ENCODE peak calls at places on chromosomes 2 and 18, in eight cellular contexts. T is body of pancreas, R is GM12878, J is A549, A is HepG2, W is heart left ventricle, S is IMR-90, B is right lobe of liver. K is an unnamed sample.

GRCh38 chr2:172106128-172106961 is 3.6 kb upstream of the DLX2 start:
- ATAC-seq in B (peak), A (peak), S (peak), J (peak), W (no peak), R (peak), T (no peak), K (no peak)

GRCh38 chr2:99899058-99899855 is 243.1 kb downstream of the AFF3 start:
- ATAC-seq in J (no peak), R (no peak), S (no peak), B (peak), W (no peak), A (no peak), T (peak), K (no peak)

GRCh38 chr2:31312898-31313297 is 78.9 kb downstream of the EHD3 start:
- ATAC-seq in R (no peak), J (no peak), A (no peak), B (no peak), T (no peak), S (peak), W (no peak), K (no peak)

GRCh38 chr2:160085662-160086061 is 23.2 kb upstream of the PLA2R1 start:
- ATAC-seq in A (peak), J (no peak), W (no peak), B (no peak), S (no peak), T (no peak), R (peak), K (no peak)

GRCh38 chr2:153106802-153107477 is 371.6 kb downstream of the RPRM start:
- ATAC-seq in R (peak), B (no peak), A (no peak), W (no peak), J (no peak), T (no peak), S (no peak), K (no peak)

GRCh38 chr2:68237404-68237803 is 14.9 kb downstream of the PPP3R1 start:
- ATAC-seq in B (no peak), T (no peak), W (peak), J (no peak), R (no peak), S (peak), A (no peak), K (no peak)

GRCh38 chr2:240960309-240960962 is 38.0 kb upstream of the SNED1 start:
- ATAC-seq in A (peak), T (peak), W (peak), B (peak), J (no peak), S (peak), R (no peak), K (peak)

GRCh38 chr2:152395132-152396024 is 60.4 kb downstream of the FMNL2 start:
- ATAC-seq in W (peak), R (no peak), A (no peak), B (no peak), T (no peak), S (no peak), J (no peak), K (peak)

GRCh38 chr2:173986805-173987204 is 21.6 kb upstream of the SP3 start:
- ATAC-seq in T (no peak), R (no peak), W (peak), B (peak), J (no peak), A (peak), S (no peak), K (peak)

GRCh38 chr18:48728204-48728833 is 189.5 kb downstream of the CTIF start:
- ATAC-seq in J (no peak), S (peak), T (peak), R (no peak), W (peak), B (no peak), A (no peak), K (no peak)

GRCh38 chr2:217329023-217329431 is 469.2 kb upstream of the TNP1 start:
- ATAC-seq in W (no peak), T (no peak), B (no peak), S (no peak), J (no peak), A (no peak), R (no peak), K (peak)

GRCh38 chr2:23506460-23507266 is 121.7 kb downstream of the KLHL29 start:
- ATAC-seq in W (peak), T (no peak), A (no peak), J (no peak), R (no peak), S (no peak), B (no peak), K (peak)

GRCh38 chr2:218710687-218711549 is at the start of gene TTLL4:
- ATAC-seq in J (peak), B (peak), T (peak), R (peak), S (peak), A (peak), W (peak), K (peak)
- TF ChIP-seq POLR2A in J (peak), B (peak), T (peak), R (peak), S (peak), A (peak), W (no peak), K (peak)

GRCh38 chr2:63053889-63054725 is 3.5 kb downstream of the OTX1 start:
- ATAC-seq in W (no peak), A (no peak), J (no peak), T (no peak), R (no peak), B (no peak), S (no peak), K (no peak)
- H3K4me3 ChIP-seq in W (peak), A (no peak), J (no peak), T (no peak), R (peak), B (no peak), S (no peak), K (peak)

DNA sequence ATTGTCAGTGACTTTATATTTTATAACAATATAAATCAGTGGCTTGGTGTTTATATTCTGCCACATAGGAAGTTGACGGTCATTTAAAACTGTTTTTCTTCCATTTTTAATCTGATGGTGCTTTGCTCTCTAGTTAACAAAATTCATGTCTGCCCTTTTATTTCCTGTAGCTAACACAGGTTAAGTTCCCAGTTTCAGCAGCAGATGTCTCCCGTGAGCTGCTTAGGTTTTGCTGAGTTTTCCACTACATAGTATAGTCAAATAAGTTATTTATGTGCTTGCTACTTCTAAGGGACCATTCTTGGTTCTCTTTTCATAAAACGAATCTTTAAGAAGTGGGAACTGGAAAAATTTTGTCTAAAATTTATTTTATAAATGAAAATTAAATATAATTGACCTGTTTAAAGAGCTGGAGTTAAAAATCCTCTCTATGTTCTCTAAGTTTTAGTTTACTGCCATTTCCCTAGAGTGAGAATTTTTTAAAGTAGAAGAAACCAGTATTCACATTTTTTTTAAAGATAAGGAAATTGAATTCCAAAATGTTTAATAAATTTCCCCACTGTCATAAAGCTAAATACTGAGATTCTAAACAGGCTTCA is 20.6 kb downstream of the HTR2B start:
- ATAC-seq in J (peak), A (peak), R (peak), B (peak), S (peak), T (peak), W (peak), K (peak)
- H3K27ac ChIP-seq in J (no peak), A (no peak), R (no peak), B (no peak), S (peak), T (no peak), W (no peak), K (peak)

DNA sequence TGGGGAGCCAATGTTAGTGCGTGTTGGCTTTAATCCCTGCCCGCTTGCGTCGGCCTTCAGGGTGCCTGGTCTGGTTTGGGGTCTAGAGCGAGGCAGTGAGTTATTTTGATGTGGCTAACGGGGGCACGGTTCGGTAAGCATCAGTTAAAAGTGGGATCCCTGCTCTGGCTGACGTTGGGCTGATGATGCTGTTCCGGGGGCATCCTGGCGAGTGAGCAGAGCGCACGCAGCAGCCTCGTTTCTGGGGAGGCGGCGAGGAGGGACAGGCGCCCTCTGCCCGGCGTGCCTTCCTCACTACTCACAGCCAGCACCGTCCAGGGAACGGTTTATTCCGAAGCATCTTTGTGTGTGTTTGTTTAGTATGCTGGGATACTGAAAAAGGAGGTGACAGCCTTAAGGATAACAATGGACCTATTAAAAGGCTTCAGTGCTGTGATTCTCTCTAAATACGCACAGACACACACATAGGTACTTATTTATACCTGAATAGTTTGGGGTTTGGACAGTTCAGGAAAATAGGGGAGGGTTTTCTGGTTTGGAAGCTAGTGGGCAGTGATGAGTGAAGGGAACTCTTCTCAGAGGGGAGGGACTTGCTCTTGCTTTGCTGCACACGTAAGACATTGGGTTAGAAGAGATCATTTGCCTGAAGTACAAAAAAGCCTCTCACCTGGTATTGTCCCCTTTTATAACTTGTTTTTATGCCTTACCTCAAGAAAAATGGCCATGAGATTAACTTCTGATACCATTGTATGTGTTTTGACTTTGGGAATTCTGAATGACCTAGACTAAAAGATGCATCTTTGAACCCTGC is 2.1 kb downstream of the CRIM1 start:
- ATAC-seq in S (peak), W (peak), R (peak), T (no peak), J (peak), B (peak), A (peak), K (peak)
- TF ChIP-seq POLR2A in S (peak), W (no peak), R (no peak), T (no peak), J (no peak), B (no peak), A (no peak), K (peak)

GRCh38 chr18:21099442-21099841 is 12.2 kb downstream of the ROCK1 start:
- ATAC-seq in R (peak), J (no peak), B (no peak), A (no peak), T (no peak), W (no peak), S (no peak), K (no peak)
- H3K4me3 ChIP-seq in R (peak), J (no peak), B (no peak), A (no peak), T (no peak), W (no peak), S (no peak), K (no peak)

GRCh38 chr2:237488901-237489860 is 2.1 kb downstream of the MLPH start:
- ATAC-seq in B (peak), J (peak), W (peak), A (no peak), T (peak), R (no peak), S (no peak), K (no peak)

GRCh38 chr2:237491515-237492118 is 4.6 kb downstream of the MLPH start:
- ATAC-seq in R (no peak), S (no peak), J (no peak), A (no peak), B (no peak), W (no peak), T (no peak), K (no peak)

GRCh38 chr2:237490805-237491194 is 3.7 kb downstream of the MLPH start:
- ATAC-seq in B (no peak), A (no peak), S (no peak), T (no peak), W (no peak), R (no peak), J (no peak), K (no peak)

GRCh38 chr2:237488295-237488694 is 1.2 kb downstream of the MLPH start:
- ATAC-seq in J (peak), B (no peak), W (peak), T (no peak), S (no peak), A (no peak), R (no peak), K (no peak)

GRCh38 chr2:237490009-237490804 is 3.2 kb downstream of the MLPH start:
- ATAC-seq in B (no peak), R (no peak), T (peak), S (no peak), J (no peak), A (no peak), W (peak), K (no peak)
- H3K27ac ChIP-seq in B (peak), R (no peak), T (peak), S (no peak), J (peak), A (no peak), W (peak), K (no peak)

K was measured in gastroesophageal sphincter.